ENCODE peak calls at places on chromosomes 1 and 21, in ten cellular contexts. One of them, this sample, is unnamed.

GRCh38 chr1:41773144-41773571 is 145.6 kb downstream of the HIVEP3 start:
- DNase-seq in H9: no peak
- DNase-seq in Panc1: no peak
- DNase-seq in trophoblast cell: no peak
- DNase-seq in HFF-Myc: no peak
- DNase-seq in activated CD8-positive, alpha-beta memory T cell treated with anti-CD3 and anti-CD28 coated beads, Interleukin-2, amount 50 U/mL, for 4 hours: no peak
- DNase-seq in effector memory CD4-positive, alpha-beta T cell: no peak
- DNase-seq in tibial artery: no peak
- DNase-seq in heart right ventricle: no peak
- DNase-seq in T-cell: no peak
- DNase-seq in this sample: no peak

GRCh38 chr1:5525597-5526384 is 466.4 kb downstream of the NPHP4 start:
- DNase-seq in Panc1: no peak
- DNase-seq in trophoblast cell: no peak
- DNase-seq in HFF-Myc: no peak
- DNase-seq in H9: no peak
- DNase-seq in heart right ventricle: no peak
- DNase-seq in T-cell: no peak
- DNase-seq in activated CD8-positive, alpha-beta memory T cell treated with anti-CD3 and anti-CD28 coated beads, Interleukin-2, amount 50 U/mL, for 4 hours: no peak
- DNase-seq in effector memory CD4-positive, alpha-beta T cell: no peak
- DNase-seq in tibial artery: no peak
- DNase-seq in this sample: no peak

GRCh38 chr1:234751678-234752077 is 141.7 kb upstream of the IRF2BP2 start:
- DNase-seq in tibial artery: peak
- DNase-seq in heart right ventricle: no peak
- DNase-seq in T-cell: no peak
- DNase-seq in H9: no peak
- DNase-seq in effector memory CD4-positive, alpha-beta T cell: no peak
- DNase-seq in Panc1: no peak
- DNase-seq in HFF-Myc: no peak
- DNase-seq in trophoblast cell: no peak
- DNase-seq in activated CD8-positive, alpha-beta memory T cell treated with anti-CD3 and anti-CD28 coated beads, Interleukin-2, amount 50 U/mL, for 4 hours: no peak
- DNase-seq in this sample: no peak

GRCh38 chr1:77360256-77360655 is 78.4 kb downstream of the AK5 start:
- DNase-seq in H9: no peak
- DNase-seq in HFF-Myc: no peak
- DNase-seq in activated CD8-positive, alpha-beta memory T cell treated with anti-CD3 and anti-CD28 coated beads, Interleukin-2, amount 50 U/mL, for 4 hours: no peak
- DNase-seq in T-cell: no peak
- DNase-seq in heart right ventricle: no peak
- DNase-seq in trophoblast cell: no peak
- DNase-seq in effector memory CD4-positive, alpha-beta T cell: no peak
- DNase-seq in Panc1: no peak
- DNase-seq in tibial artery: no peak
- DNase-seq in this sample: no peak

GRCh38 chr1:54624466-54625464 is 1.4 kb upstream of the FAM151A start:
- DNase-seq in T-cell: no peak
- DNase-seq in activated CD8-positive, alpha-beta memory T cell treated with anti-CD3 and anti-CD28 coated beads, Interleukin-2, amount 50 U/mL, for 4 hours: no peak
- DNase-seq in tibial artery: no peak
- DNase-seq in effector memory CD4-positive, alpha-beta T cell: no peak
- DNase-seq in Panc1: no peak
- DNase-seq in H9: no peak
- DNase-seq in heart right ventricle: no peak
- DNase-seq in HFF-Myc: no peak
- DNase-seq in trophoblast cell: no peak
- DNase-seq in this sample: no peak

GRCh38 chr1:29123871-29124365 is at the start of gene TMEM200B:
- DNase-seq in effector memory CD4-positive, alpha-beta T cell: no peak
- DNase-seq in T-cell: no peak
- DNase-seq in H9: no peak
- DNase-seq in trophoblast cell: no peak
- DNase-seq in heart right ventricle: peak
- DNase-seq in activated CD8-positive, alpha-beta memory T cell treated with anti-CD3 and anti-CD28 coated beads, Interleukin-2, amount 50 U/mL, for 4 hours: no peak
- DNase-seq in tibial artery: no peak
- DNase-seq in Panc1: no peak
- DNase-seq in HFF-Myc: no peak
- DNase-seq in this sample: no peak

GRCh38 chr1:30890502-30891222 is 17.9 kb downstream of the SDC3 start:
- DNase-seq in trophoblast cell: no peak
- DNase-seq in HFF-Myc: no peak
- DNase-seq in heart right ventricle: no peak
- DNase-seq in T-cell: no peak
- DNase-seq in effector memory CD4-positive, alpha-beta T cell: no peak
- DNase-seq in tibial artery: no peak
- DNase-seq in activated CD8-positive, alpha-beta memory T cell treated with anti-CD3 and anti-CD28 coated beads, Interleukin-2, amount 50 U/mL, for 4 hours: no peak
- DNase-seq in Panc1: no peak
- DNase-seq in H9: no peak
- DNase-seq in this sample: no peak

GRCh38 chr1:242811092-242811840 is 286.8 kb upstream of the PLD5 start:
- DNase-seq in activated CD8-positive, alpha-beta memory T cell treated with anti-CD3 and anti-CD28 coated beads, Interleukin-2, amount 50 U/mL, for 4 hours: no peak
- DNase-seq in effector memory CD4-positive, alpha-beta T cell: no peak
- DNase-seq in trophoblast cell: no peak
- DNase-seq in Panc1: no peak
- DNase-seq in T-cell: no peak
- DNase-seq in heart right ventricle: no peak
- DNase-seq in tibial artery: no peak
- DNase-seq in HFF-Myc: no peak
- DNase-seq in H9: no peak
- DNase-seq in this sample: no peak

GRCh38 chr1:156712626-156713025 is 7.2 kb upstream of the CRABP2 start:
- DNase-seq in heart right ventricle: no peak
- DNase-seq in tibial artery: no peak
- DNase-seq in H9: no peak
- DNase-seq in HFF-Myc: no peak
- DNase-seq in T-cell: no peak
- DNase-seq in trophoblast cell: peak
- DNase-seq in activated CD8-positive, alpha-beta memory T cell treated with anti-CD3 and anti-CD28 coated beads, Interleukin-2, amount 50 U/mL, for 4 hours: no peak
- DNase-seq in Panc1: no peak
- DNase-seq in effector memory CD4-positive, alpha-beta T cell: no peak
- DNase-seq in this sample: no peak

GRCh38 chr1:39808784-39809517 is 20.3 kb upstream of the BMP8B start:
- DNase-seq in trophoblast cell: no peak
- DNase-seq in heart right ventricle: no peak
- DNase-seq in T-cell: no peak
- DNase-seq in activated CD8-positive, alpha-beta memory T cell treated with anti-CD3 and anti-CD28 coated beads, Interleukin-2, amount 50 U/mL, for 4 hours: no peak
- DNase-seq in HFF-Myc: no peak
- DNase-seq in H9: no peak
- DNase-seq in Panc1: no peak
- DNase-seq in tibial artery: no peak
- DNase-seq in effector memory CD4-positive, alpha-beta T cell: no peak
- DNase-seq in this sample: no peak

GRCh38 chr1:47189844-47190562 is at the start of gene PDZK1IP1:
- DNase-seq in effector memory CD4-positive, alpha-beta T cell: no peak
- DNase-seq in T-cell: no peak
- DNase-seq in trophoblast cell: no peak
- DNase-seq in H9: peak
- DNase-seq in heart right ventricle: peak
- DNase-seq in tibial artery: peak
- DNase-seq in HFF-Myc: no peak
- DNase-seq in activated CD8-positive, alpha-beta memory T cell treated with anti-CD3 and anti-CD28 coated beads, Interleukin-2, amount 50 U/mL, for 4 hours: no peak
- DNase-seq in Panc1: no peak
- DNase-seq in this sample: no peak

GRCh38 chr1:41404308-41404755 is 43.1 kb downstream of the FOXO6 start:
- DNase-seq in trophoblast cell: no peak
- DNase-seq in activated CD8-positive, alpha-beta memory T cell treated with anti-CD3 and anti-CD28 coated beads, Interleukin-2, amount 50 U/mL, for 4 hours: no peak
- DNase-seq in heart right ventricle: no peak
- DNase-seq in effector memory CD4-positive, alpha-beta T cell: no peak
- DNase-seq in HFF-Myc: no peak
- DNase-seq in H9: peak
- DNase-seq in T-cell: peak
- DNase-seq in tibial artery: no peak
- DNase-seq in Panc1: no peak
- DNase-seq in this sample: no peak

GRCh38 chr1:203926025-203926540 is 64.7 kb downstream of the SNRPE start:
- DNase-seq in tibial artery: no peak
- DNase-seq in activated CD8-positive, alpha-beta memory T cell treated with anti-CD3 and anti-CD28 coated beads, Interleukin-2, amount 50 U/mL, for 4 hours: no peak
- DNase-seq in heart right ventricle: no peak
- DNase-seq in T-cell: no peak
- DNase-seq in H9: no peak
- DNase-seq in HFF-Myc: no peak
- DNase-seq in Panc1: no peak
- DNase-seq in effector memory CD4-positive, alpha-beta T cell: no peak
- DNase-seq in trophoblast cell: peak
- DNase-seq in this sample: no peak

GRCh38 chr1:210598135-210598652 is 269.5 kb downstream of the HHAT start:
- DNase-seq in activated CD8-positive, alpha-beta memory T cell treated with anti-CD3 and anti-CD28 coated beads, Interleukin-2, amount 50 U/mL, for 4 hours: no peak
- DNase-seq in tibial artery: peak
- DNase-seq in Panc1: no peak
- DNase-seq in HFF-Myc: peak
- DNase-seq in H9: no peak
- DNase-seq in T-cell: no peak
- DNase-seq in effector memory CD4-positive, alpha-beta T cell: no peak
- DNase-seq in trophoblast cell: peak
- DNase-seq in heart right ventricle: peak
- DNase-seq in this sample: no peak

GRCh38 chr21:32412162-32412997 is at the start of gene EVA1C:
- DNase-seq in tibial artery: peak
- DNase-seq in H9: peak
- DNase-seq in T-cell: peak
- DNase-seq in activated CD8-positive, alpha-beta memory T cell treated with anti-CD3 and anti-CD28 coated beads, Interleukin-2, amount 50 U/mL, for 4 hours: peak
- DNase-seq in Panc1: no peak
- DNase-seq in trophoblast cell: no peak
- DNase-seq in HFF-Myc: no peak
- DNase-seq in effector memory CD4-positive, alpha-beta T cell: peak
- DNase-seq in heart right ventricle: peak
- DNase-seq in this sample: peak

GRCh38 chr21:20822559-20823133 is 175.6 kb upstream of the NCAM2 start:
- DNase-seq in Panc1: no peak
- DNase-seq in H9: no peak
- DNase-seq in heart right ventricle: no peak
- DNase-seq in effector memory CD4-positive, alpha-beta T cell: no peak
- DNase-seq in HFF-Myc: no peak
- DNase-seq in tibial artery: no peak
- DNase-seq in T-cell: no peak
- DNase-seq in activated CD8-positive, alpha-beta memory T cell treated with anti-CD3 and anti-CD28 coated beads, Interleukin-2, amount 50 U/mL, for 4 hours: no peak
- DNase-seq in trophoblast cell: no peak
- DNase-seq in this sample: no peak

GRCh38 chr1:7953850-7954609 is 7.5 kb upstream of the PARK7 start:
- DNase-seq in effector memory CD4-positive, alpha-beta T cell: peak
- DNase-seq in H9: peak
- DNase-seq in tibial artery: peak
- DNase-seq in Panc1: peak
- DNase-seq in heart right ventricle: peak
- DNase-seq in trophoblast cell: peak
- DNase-seq in HFF-Myc: no peak
- DNase-seq in T-cell: peak
- DNase-seq in activated CD8-positive, alpha-beta memory T cell treated with anti-CD3 and anti-CD28 coated beads, Interleukin-2, amount 50 U/mL, for 4 hours: peak
- DNase-seq in this sample: peak

GRCh38 chr1:33170351-33171274 is 11.2 kb downstream of the TRIM62 start:
- DNase-seq in activated CD8-positive, alpha-beta memory T cell treated with anti-CD3 and anti-CD28 coated beads, Interleukin-2, amount 50 U/mL, for 4 hours: no peak
- DNase-seq in trophoblast cell: no peak
- DNase-seq in T-cell: no peak
- DNase-seq in heart right ventricle: peak
- DNase-seq in tibial artery: peak
- DNase-seq in effector memory CD4-positive, alpha-beta T cell: no peak
- DNase-seq in Panc1: no peak
- DNase-seq in HFF-Myc: no peak
- DNase-seq in H9: no peak
- DNase-seq in this sample: no peak

GRCh38 chr1:230570724-230571390 is 71.4 kb upstream of the COG2 start:
- DNase-seq in Panc1: no peak
- DNase-seq in activated CD8-positive, alpha-beta memory T cell treated with anti-CD3 and anti-CD28 coated beads, Interleukin-2, amount 50 U/mL, for 4 hours: no peak
- DNase-seq in T-cell: no peak
- DNase-seq in trophoblast cell: no peak
- DNase-seq in effector memory CD4-positive, alpha-beta T cell: no peak
- DNase-seq in heart right ventricle: no peak
- DNase-seq in HFF-Myc: no peak
- DNase-seq in tibial artery: no peak
- DNase-seq in H9: no peak
- DNase-seq in this sample: no peak

GRCh38 chr21:25911730-25912401 is 177.1 kb downstream of the GABPA start:
- DNase-seq in HFF-Myc: no peak
- DNase-seq in T-cell: no peak
- DNase-seq in effector memory CD4-positive, alpha-beta T cell: no peak
- DNase-seq in activated CD8-positive, alpha-beta memory T cell treated with anti-CD3 and anti-CD28 coated beads, Interleukin-2, amount 50 U/mL, for 4 hours: no peak
- DNase-seq in tibial artery: no peak
- DNase-seq in heart right ventricle: peak
- DNase-seq in trophoblast cell: no peak
- DNase-seq in Panc1: no peak
- DNase-seq in H9: no peak
- DNase-seq in this sample: no peak

GRCh38 chr1:12342261-12343003 is 112.6 kb downstream of the VPS13D start:
- DNase-seq in heart right ventricle: no peak
- DNase-seq in H9: no peak
- DNase-seq in effector memory CD4-positive, alpha-beta T cell: no peak
- DNase-seq in T-cell: no peak
- DNase-seq in activated CD8-positive, alpha-beta memory T cell treated with anti-CD3 and anti-CD28 coated beads, Interleukin-2, amount 50 U/mL, for 4 hours: no peak
- DNase-seq in Panc1: no peak
- DNase-seq in HFF-Myc: no peak
- DNase-seq in trophoblast cell: no peak
- DNase-seq in tibial artery: no peak
- DNase-seq in this sample: no peak

GRCh38 chr1:5686925-5687706 is 305.1 kb downstream of the NPHP4 start:
- DNase-seq in trophoblast cell: no peak
- DNase-seq in activated CD8-positive, alpha-beta memory T cell treated with anti-CD3 and anti-CD28 coated beads, Interleukin-2, amount 50 U/mL, for 4 hours: no peak
- DNase-seq in HFF-Myc: no peak
- DNase-seq in heart right ventricle: no peak
- DNase-seq in H9: no peak
- DNase-seq in tibial artery: no peak
- DNase-seq in Panc1: no peak
- DNase-seq in T-cell: no peak
- DNase-seq in effector memory CD4-positive, alpha-beta T cell: no peak
- DNase-seq in this sample: no peak

This sample was measured in activated T-helper 9 cell treated with anti-CD3 and anti-CD28 coated beads, Interleukin-2, amount 50 U/mL, for 16 hours.